ENCODE peak calls at places on chromosomes 6 and 20, in eight cellular contexts. G, Q, Z, H, U, X, I and S are unnamed samples.
A peak's percentile ranks its signal among the peaks of the same experiment; 100 is the strongest.

GRCh38 chr6:88492241-88492640 is 326.1 kb upstream of the CNR1 start:
- DNase-seq in U (no peak), Q (no peak), G (no peak), Z (no peak), I (no peak), X (no peak), H (no peak), S (no peak)

GRCh38 chr6:30447237-30447636 is 42.1 kb upstream of the HLA-E start:
- DNase-seq in I (no peak), Z (no peak), H (no peak), Q (peak; percentile 32), X (no peak), U (no peak), G (peak; percentile 70), S (no peak)

GRCh38 chr6:39228992-39229767 is at the start of gene KCNK5:
- DNase-seq in X (peak; percentile 81), Q (peak; percentile 73), G (peak; percentile 86), I (peak; percentile 62), H (peak; percentile 46), Z (peak; percentile 56), U (peak; percentile 92), S (peak; percentile 82)

GRCh38 chr20:49510562-49511117 is 28.2 kb upstream of the KCNB1 start:
- DNase-seq in X (peak; percentile 79), G (no peak), I (peak; percentile 88), Q (no peak), H (peak; percentile 94), U (peak; percentile 67), Z (no peak), S (no peak)

GRCh38 chr6:81171991-81172740 is 580.3 kb downstream of the TENT5A start:
- DNase-seq in Q (no peak), G (no peak), U (no peak), X (peak; percentile 30), H (peak; percentile 24), Z (no peak), I (peak; percentile 68), S (no peak)

GRCh38 chr6:131062245-131063027 is 609 bp downstream of the EPB41L2 start:
- DNase-seq in U (peak; percentile 58), Z (peak; percentile 14), X (peak; percentile 47), I (no peak), Q (no peak), G (no peak), H (peak; percentile 50), S (peak; percentile 21)

GRCh38 chr6:9463311-9463710 is 951.6 kb downstream of the TFAP2A start:
- DNase-seq in Q (no peak), X (no peak), U (no peak), I (no peak), G (no peak), H (no peak), Z (no peak), S (no peak)

GRCh38 chr20:50750145-50750671 is 18.8 kb downstream of the PARD6B start:
- DNase-seq in I (no peak), Z (no peak), X (no peak), H (no peak), U (no peak), G (no peak), Q (no peak), S (no peak)

GRCh38 chr6:31350551-31350950 is 6.4 kb downstream of the HLA-B start:
- DNase-seq in G (no peak), I (no peak), Z (no peak), Q (no peak), X (no peak), H (no peak), U (no peak), S (no peak)

GRCh38 chr6:41040101-41040910 is 1.3 kb upstream of the UNC5CL start:
- DNase-seq in Z (no peak), I (no peak), Q (peak; percentile 64), G (no peak), H (no peak), X (no peak), U (peak; percentile 76), S (peak; percentile 86)

GRCh38 chr6:100347901-100348550 is 116.7 kb downstream of the SIM1 start:
- DNase-seq in Q (no peak), G (no peak), U (no peak), H (no peak), Z (no peak), X (no peak), I (no peak), S (no peak)

GRCh38 chr20:50146732-50147662 is 6.5 kb downstream of the PEDS1 start:
- DNase-seq in G (no peak), Z (peak; percentile 79), U (peak; percentile 78), X (no peak), I (peak; percentile 77), H (no peak), Q (no peak), S (no peak)

GRCh38 chr6:119171864-119172588 is 93.6 kb upstream of the FAM184A start:
- DNase-seq in Z (no peak), I (no peak), H (no peak), X (no peak), U (no peak), G (no peak), Q (no peak), S (no peak)

GRCh38 chr6:168333039-168333438 is 13.5 kb upstream of the DACT2 start:
- DNase-seq in H (no peak), Z (no peak), Q (peak; percentile 42), G (no peak), X (no peak), U (no peak), I (no peak), S (no peak)

GRCh38 chr6:135909737-135910387 is 58.4 kb downstream of the PDE7B start:
- DNase-seq in U (peak; percentile 47), Z (peak; percentile 46), G (peak; percentile 67), X (peak; percentile 13), I (no peak), H (no peak), Q (peak; percentile 7), S (peak; percentile 37)

GRCh38 chr6:17365961-17366360 is 27.4 kb upstream of the CAP2 start:
- DNase-seq in G (no peak), Q (no peak), H (no peak), Z (no peak), U (no peak), I (no peak), X (no peak), S (no peak)

GRCh38 chr6:134310206-134310605 is 7.7 kb downstream of the SGK1 start:
- DNase-seq in G (no peak), H (no peak), X (no peak), I (no peak), U (no peak), Z (no peak), Q (no peak), S (no peak)

GRCh38 chr20:50673146-50673830 is 18.1 kb downstream of the RIPOR3 start:
- DNase-seq in H (peak; percentile 90), X (no peak), Z (no peak), Q (no peak), U (no peak), I (no peak), G (no peak), S (no peak)

GRCh38 chr6:12363651-12364381 is 73.7 kb downstream of the EDN1 start:
- DNase-seq in Q (peak; percentile 83), X (no peak), H (no peak), U (peak; percentile 74), G (no peak), I (no peak), Z (no peak), S (peak; percentile 52)
- H3K4me1 ChIP-seq in Q (peaks cover 52% of the 10 kb centered on the region), X (no peaks in the 10 kb centered on the region), H (no peaks in the 10 kb centered on the region), U (peaks cover 23% of the 10 kb centered on the region), G (no peaks in the 10 kb centered on the region), I (no peaks in the 10 kb centered on the region), Z (no peaks in the 10 kb centered on the region), S (peaks cover 30% of the 10 kb centered on the region)

GRCh38 chr6:108903796-108904195 is 55.6 kb downstream of the ARMC2 start:
- DNase-seq in H (no peak), U (no peak), G (no peak), I (no peak), Z (no peak), Q (no peak), X (no peak), S (no peak)
- H3K4me1 ChIP-seq in H (no peaks in the 10 kb centered on the region), U (no peaks in the 10 kb centered on the region), G (no peaks in the 10 kb centered on the region), I (no peaks in the 10 kb centered on the region), Z (peaks cover 14% of the 10 kb centered on the region), Q (no peaks in the 10 kb centered on the region), X (no peaks in the 10 kb centered on the region), S (peaks cover 11% of the 10 kb centered on the region)

DNA sequence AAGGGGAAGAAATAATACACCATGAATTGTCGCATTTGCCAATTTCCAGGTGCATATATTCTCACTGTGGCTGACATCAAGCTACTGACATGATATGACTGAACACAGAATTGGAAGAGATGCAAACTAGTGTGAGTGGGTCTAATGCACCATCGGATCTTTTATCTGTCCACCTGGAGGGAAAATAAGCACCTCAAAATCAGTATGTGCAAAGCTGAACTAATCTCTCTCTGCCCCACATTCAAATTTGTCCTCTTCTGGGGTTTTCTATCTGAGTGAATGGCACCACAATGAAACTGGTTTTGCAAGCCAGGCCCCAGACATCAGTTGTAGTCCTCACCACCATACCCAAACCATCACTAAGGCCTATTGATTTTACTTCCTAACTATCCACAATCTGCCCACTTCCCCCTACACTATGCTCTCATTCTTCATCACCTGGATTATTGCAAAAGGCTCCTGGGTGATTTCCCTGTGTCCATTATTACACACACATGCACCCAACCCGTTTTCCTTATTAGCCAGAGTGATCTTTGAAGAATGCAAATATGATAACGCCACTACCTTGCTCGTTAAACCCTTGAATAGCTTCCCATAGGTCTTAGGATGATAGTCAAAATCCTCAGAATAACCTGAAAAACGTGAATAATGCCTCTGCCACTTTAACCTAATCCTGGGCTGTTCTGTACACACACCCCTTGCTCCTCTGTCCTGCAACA is 159.0 kb upstream of the GMDS start:
- DNase-seq in Q (no peak), G (no peak), U (no peak), Z (no peak), H (no peak), X (no peak), I (no peak), S (no peak)
- H3K4me1 ChIP-seq in Q (no peaks in the 10 kb centered on the region), G (no peaks in the 10 kb centered on the region), U (no peaks in the 10 kb centered on the region), Z (no peaks in the 10 kb centered on the region), H (no peaks in the 10 kb centered on the region), X (no peaks in the 10 kb centered on the region), I (no peaks in the 10 kb centered on the region), S (no peaks in the 10 kb centered on the region)

GRCh38 chr6:37704066-37704465 is 6.4 kb upstream of the MDGA1 start:
- DNase-seq in G (no peak), Z (no peak), U (no peak), Q (no peak), I (no peak), X (no peak), H (no peak), S (no peak)
- H3K4me1 ChIP-seq in G (peaks cover 3% of the 10 kb centered on the region), Z (peaks cover 6% of the 10 kb centered on the region), U (peaks cover 10% of the 10 kb centered on the region), Q (peaks cover 24% of the 10 kb centered on the region), I (no peaks in the 10 kb centered on the region), X (peaks cover 2% of the 10 kb centered on the region), H (no peaks in the 10 kb centered on the region), S (peaks cover 4% of the 10 kb centered on the region)

GRCh38 chr6:125753937-125754259 is 4.5 kb downstream of the HEY2 start:
- DNase-seq in G (no peak), Q (no peak), Z (no peak), I (no peak), U (no peak), H (no peak), X (no peak), S (no peak)
- H3K4me1 ChIP-seq in G (no peaks in the 10 kb centered on the region), Q (peaks cover 5% of the 10 kb centered on the region), Z (peaks cover 13% of the 10 kb centered on the region), I (no peaks in the 10 kb centered on the region), U (peaks cover 6% of the 10 kb centered on the region), H (no peaks in the 10 kb centered on the region), X (peaks cover 4% of the 10 kb centered on the region), S (no peaks in the 10 kb centered on the region)

GRCh38 chr6:56746767-56747504 is 104.2 kb upstream of the DST start:
- DNase-seq in Q (no peak), Z (no peak), G (no peak), U (no peak), H (no peak), X (no peak), I (no peak), S (no peak)
- H3K4me1 ChIP-seq in Q (peaks cover 87% of the 10 kb centered on the region), Z (no peaks in the 10 kb centered on the region), G (peaks cover 2% of the 10 kb centered on the region), U (peaks cover 3% of the 10 kb centered on the region), H (peaks cover 3% of the 10 kb centered on the region), X (no peaks in the 10 kb centered on the region), I (no peaks in the 10 kb centered on the region), S (no peaks in the 10 kb centered on the region)